ENCODE peak calls at places on chromosomes 1 and 21, in four cellular contexts. J, K, F and G are unnamed samples.

GRCh38 chr1:27332536-27333281 is 9.1 kb upstream of the SYTL1 start:
- DNase-seq in K (peak), J (no peak), F (peak), G (no peak)

GRCh38 chr21:29170935-29171334 is 40.5 kb downstream of the MAP3K7CL start:
- DNase-seq in J (no peak), F (no peak), K (no peak), G (no peak)

GRCh38 chr1:113058861-113059441 is 14.0 kb upstream of the LRIG2 start:
- DNase-seq in J (no peak), K (no peak), F (no peak), G (no peak)

GRCh38 chr1:70475023-70475422 is 64.0 kb downstream of the CTH start:
- DNase-seq in K (no peak), J (no peak), F (no peak), G (no peak)

GRCh38 chr1:197638316-197638715 is 137.0 kb downstream of the DENND1B start:
- DNase-seq in K (no peak), F (peak), J (no peak), G (no peak)

GRCh38 chr1:78009276-78009675 is 4.5 kb downstream of the DNAJB4 start:
- DNase-seq in K (no peak), J (no peak), F (no peak), G (no peak)

GRCh38 chr21:38806942-38807284 is 1.2 kb downstream of the ETS2 start:
- DNase-seq in J (no peak), K (no peak), F (no peak), G (no peak)

GRCh38 chr1:45014403-45015028 is 2.5 kb downstream of the UROD start:
- DNase-seq in J (peak), K (peak), F (peak), G (peak)

GRCh38 chr1:53593758-53594380 is 134.7 kb downstream of the DMRTB1 start:
- DNase-seq in F (no peak), K (peak), J (no peak), G (no peak)

GRCh38 chr1:101235696-101236545 is 898 bp upstream of the S1PR1 start:
- DNase-seq in J (peak), K (peak), F (peak), G (peak)

GRCh38 chr1:201882665-201883132 is 6.0 kb upstream of the SHISA4 start:
- DNase-seq in J (peak), K (peak), F (no peak), G (no peak)

GRCh38 chr1:151346082-151346768 is 827 bp downstream of the RFX5 start:
- DNase-seq in J (no peak), F (no peak), K (peak), G (no peak)

GRCh38 chr1:25959626-25960025 is 38.2 kb downstream of the PAFAH2 start:
- DNase-seq in J (no peak), F (no peak), K (no peak), G (no peak)

GRCh38 chr1:210496063-210496462 is 167.4 kb downstream of the HHAT start:
- DNase-seq in J (no peak), F (peak), K (no peak), G (no peak)

GRCh38 chr1:1169429-1170214 is 4.1 kb upstream of the TTLL10 start:
- DNase-seq in K (no peak), J (no peak), F (peak), G (no peak)

GRCh38 chr1:11730429-11730861 is 5.5 kb upstream of the AGTRAP start:
- DNase-seq in J (no peak), F (no peak), K (peak), G (no peak)

GRCh38 chr1:31944205-31945089 is 6.3 kb upstream of the PTP4A2 start:
- DNase-seq in F (peak), J (peak), K (peak), G (peak)

GRCh38 chr1:153490272-153491051 is 30.0 kb upstream of the S100A7 start:
- DNase-seq in J (peak), F (peak), K (no peak), G (no peak)